ENCODE peak calls at places on chromosomes 11 and 22, in ten cellular contexts. One of them, this sample, is unnamed.

GRCh38 chr11:104198576-104198975 is 34.6 kb upstream of the PDGFD start:
- DNase-seq in HFFc6: no peak
- DNase-seq in IMR-90: no peak
- DNase-seq in H1: no peak
- DNase-seq in thoracic aorta: no peak
- DNase-seq in heart left ventricle: no peak
- DNase-seq in neural crest cell: no peak
- DNase-seq in coronary artery: no peak
- DNase-seq in Caco-2: no peak
- DNase-seq in GM10248: no peak
- DNase-seq in this sample: no peak

GRCh38 chr11:60195923-60196368 is 13.1 kb upstream of the MS4A6A start:
- DNase-seq in HFFc6: no peak
- DNase-seq in IMR-90: no peak
- DNase-seq in H1: no peak
- DNase-seq in thoracic aorta: no peak
- DNase-seq in heart left ventricle: no peak
- DNase-seq in neural crest cell: no peak
- DNase-seq in coronary artery: no peak
- DNase-seq in Caco-2: no peak
- DNase-seq in GM10248: no peak
- DNase-seq in this sample: no peak

GRCh38 chr11:117230981-117231636 is 764 bp downstream of the PCSK7 start:
- DNase-seq in HFFc6: no peak
- DNase-seq in IMR-90: no peak
- DNase-seq in H1: no peak
- DNase-seq in thoracic aorta: no peak
- DNase-seq in heart left ventricle: no peak
- DNase-seq in neural crest cell: no peak
- DNase-seq in coronary artery: peak; percentile 41
- DNase-seq in Caco-2: peak; percentile 47
- DNase-seq in GM10248: no peak
- DNase-seq in this sample: no peak

GRCh38 chr11:116366451-116366850 is 406.3 kb downstream of the BUD13 start:
- DNase-seq in HFFc6: no peak
- DNase-seq in IMR-90: no peak
- DNase-seq in H1: no peak
- DNase-seq in thoracic aorta: no peak
- DNase-seq in heart left ventricle: no peak
- DNase-seq in neural crest cell: no peak
- DNase-seq in coronary artery: no peak
- DNase-seq in Caco-2: no peak
- DNase-seq in GM10248: no peak
- DNase-seq in this sample: no peak

GRCh38 chr11:62402226-62402625 is 16.6 kb upstream of the SCGB1A1 start:
- DNase-seq in HFFc6: no peak
- DNase-seq in IMR-90: no peak
- DNase-seq in H1: no peak
- DNase-seq in thoracic aorta: no peak
- DNase-seq in heart left ventricle: peak; percentile 68
- DNase-seq in neural crest cell: no peak
- DNase-seq in coronary artery: peak; percentile 89
- DNase-seq in Caco-2: no peak
- DNase-seq in GM10248: no peak
- DNase-seq in this sample: no peak

GRCh38 chr11:83007909-83008580 is 63.7 kb downstream of the RAB30 start:
- DNase-seq in HFFc6: no peak
- DNase-seq in IMR-90: peak; percentile 24
- DNase-seq in H1: no peak
- DNase-seq in thoracic aorta: no peak
- DNase-seq in heart left ventricle: peak; percentile 75
- DNase-seq in neural crest cell: peak; percentile 22
- DNase-seq in coronary artery: no peak
- DNase-seq in Caco-2: peak; percentile 79
- DNase-seq in GM10248: peak; percentile 30
- DNase-seq in this sample: no peak

GRCh38 chr11:122984186-122985011 is 2.8 kb upstream of the BSX start:
- DNase-seq in HFFc6: no peak
- DNase-seq in IMR-90: no peak
- DNase-seq in H1: peak; percentile 74
- DNase-seq in thoracic aorta: no peak
- DNase-seq in heart left ventricle: no peak
- DNase-seq in neural crest cell: no peak
- DNase-seq in coronary artery: no peak
- DNase-seq in Caco-2: no peak
- DNase-seq in GM10248: no peak
- DNase-seq in this sample: no peak

GRCh38 chr22:28175730-28176492 is 256.9 kb upstream of the PITPNB start:
- DNase-seq in HFFc6: no peak
- DNase-seq in IMR-90: no peak
- DNase-seq in H1: no peak
- DNase-seq in thoracic aorta: no peak
- DNase-seq in heart left ventricle: no peak
- DNase-seq in neural crest cell: no peak
- DNase-seq in coronary artery: no peak
- DNase-seq in Caco-2: no peak
- DNase-seq in GM10248: no peak
- DNase-seq in this sample: no peak

GRCh38 chr11:128316541-128317206 is 270.7 kb downstream of the ETS1 start:
- DNase-seq in HFFc6: no peak
- DNase-seq in IMR-90: no peak
- DNase-seq in H1: no peak
- DNase-seq in thoracic aorta: no peak
- DNase-seq in heart left ventricle: no peak
- DNase-seq in neural crest cell: no peak
- DNase-seq in coronary artery: no peak
- DNase-seq in Caco-2: no peak
- DNase-seq in GM10248: no peak
- DNase-seq in this sample: no peak

GRCh38 chr22:38110863-38111852 is 674 bp upstream of the BAIAP2L2 start:
- DNase-seq in HFFc6: no peak
- DNase-seq in IMR-90: no peak
- DNase-seq in H1: no peak
- DNase-seq in thoracic aorta: no peak
- DNase-seq in heart left ventricle: no peak
- DNase-seq in neural crest cell: no peak
- DNase-seq in coronary artery: no peak
- DNase-seq in Caco-2: peak; percentile 51
- DNase-seq in GM10248: no peak
- DNase-seq in this sample: no peak

GRCh38 chr11:90704510-90704909 is 481.7 kb upstream of the CHORDC1 start:
- DNase-seq in HFFc6: no peak
- DNase-seq in IMR-90: no peak
- DNase-seq in H1: no peak
- DNase-seq in thoracic aorta: no peak
- DNase-seq in heart left ventricle: no peak
- DNase-seq in neural crest cell: no peak
- DNase-seq in coronary artery: no peak
- DNase-seq in Caco-2: no peak
- DNase-seq in GM10248: no peak
- DNase-seq in this sample: no peak

GRCh38 chr11:57251037-57251436 is 14.0 kb upstream of the APLNR start:
- DNase-seq in HFFc6: no peak
- DNase-seq in IMR-90: no peak
- DNase-seq in H1: no peak
- DNase-seq in thoracic aorta: no peak
- DNase-seq in heart left ventricle: no peak
- DNase-seq in neural crest cell: no peak
- DNase-seq in coronary artery: no peak
- DNase-seq in Caco-2: no peak
- DNase-seq in GM10248: no peak
- DNase-seq in this sample: no peak

GRCh38 chr11:125768256-125769046 is 10.2 kb downstream of the PATE2 start:
- DNase-seq in HFFc6: no peak
- DNase-seq in IMR-90: no peak
- DNase-seq in H1: no peak
- DNase-seq in thoracic aorta: no peak
- DNase-seq in heart left ventricle: no peak
- DNase-seq in neural crest cell: no peak
- DNase-seq in coronary artery: no peak
- DNase-seq in Caco-2: no peak
- DNase-seq in GM10248: no peak
- DNase-seq in this sample: no peak

GRCh38 chr11:63508745-63509144 is 2.9 kb downstream of the LGALS12 start:
- DNase-seq in HFFc6: no peak
- DNase-seq in IMR-90: no peak
- DNase-seq in H1: no peak
- DNase-seq in thoracic aorta: no peak
- DNase-seq in heart left ventricle: no peak
- DNase-seq in neural crest cell: no peak
- DNase-seq in coronary artery: no peak
- DNase-seq in Caco-2: no peak
- DNase-seq in GM10248: no peak
- DNase-seq in this sample: no peak

GRCh38 chr22:42648368-42649260 is 578 bp downstream of the CYB5R3 start:
- DNase-seq in HFFc6: no peak
- DNase-seq in IMR-90: no peak
- DNase-seq in H1: no peak
- DNase-seq in thoracic aorta: no peak
- DNase-seq in heart left ventricle: peak; percentile 78
- DNase-seq in neural crest cell: no peak
- DNase-seq in coronary artery: no peak
- DNase-seq in Caco-2: peak; percentile 26
- DNase-seq in GM10248: no peak
- DNase-seq in this sample: no peak

GRCh38 chr11:101445761-101446160 is 138.0 kb downstream of the TRPC6 start:
- DNase-seq in HFFc6: peak; percentile 12
- DNase-seq in IMR-90: no peak
- DNase-seq in H1: no peak
- DNase-seq in thoracic aorta: no peak
- DNase-seq in heart left ventricle: no peak
- DNase-seq in neural crest cell: no peak
- DNase-seq in coronary artery: no peak
- DNase-seq in Caco-2: no peak
- DNase-seq in GM10248: no peak
- DNase-seq in this sample: no peak

GRCh38 chr11:36164522-36165250 is 124.5 kb downstream of the COMMD9 start:
- DNase-seq in HFFc6: peak; percentile 29
- DNase-seq in IMR-90: peak; percentile 52
- DNase-seq in H1: no peak
- DNase-seq in thoracic aorta: no peak
- DNase-seq in heart left ventricle: no peak
- DNase-seq in neural crest cell: no peak
- DNase-seq in coronary artery: no peak
- DNase-seq in Caco-2: no peak
- DNase-seq in GM10248: no peak
- DNase-seq in this sample: no peak

GRCh38 chr22:44276706-44277403 is 35.9 kb downstream of the SHISAL1 start:
- DNase-seq in HFFc6: no peak
- DNase-seq in IMR-90: no peak
- DNase-seq in H1: no peak
- DNase-seq in thoracic aorta: no peak
- DNase-seq in heart left ventricle: no peak
- DNase-seq in neural crest cell: peak; percentile 33
- DNase-seq in coronary artery: no peak
- DNase-seq in Caco-2: no peak
- DNase-seq in GM10248: no peak
- DNase-seq in this sample: no peak

GRCh38 chr11:19552684-19553083 is 160.0 kb upstream of the NAV2 start:
- DNase-seq in HFFc6: no peak
- DNase-seq in IMR-90: no peak
- DNase-seq in H1: no peak
- DNase-seq in thoracic aorta: no peak
- DNase-seq in heart left ventricle: no peak
- DNase-seq in neural crest cell: peak; percentile 36
- DNase-seq in coronary artery: no peak
- DNase-seq in Caco-2: no peak
- DNase-seq in GM10248: no peak
- DNase-seq in this sample: no peak

GRCh38 chr22:17119481-17120202 is 1.5 kb downstream of the TMEM121B start:
- DNase-seq in HFFc6: no peak
- DNase-seq in IMR-90: no peak
- DNase-seq in H1: peak; percentile 84
- DNase-seq in thoracic aorta: no peak
- DNase-seq in heart left ventricle: no peak
- DNase-seq in neural crest cell: peak; percentile 34
- DNase-seq in coronary artery: no peak
- DNase-seq in Caco-2: no peak
- DNase-seq in GM10248: no peak
- DNase-seq in this sample: no peak
- TF ChIP-seq CTCF in HFFc6: peak; percentile 53
- TF ChIP-seq CTCF in IMR-90: no peak
- TF ChIP-seq CTCF in H1: peak; percentile 87
- TF ChIP-seq CTCF in thoracic aorta: no peak
- TF ChIP-seq CTCF in heart left ventricle: peak; percentile 38
- TF ChIP-seq CTCF in neural crest cell: peak; percentile 50
- TF ChIP-seq CTCF in coronary artery: no peak
- TF ChIP-seq CTCF in Caco-2: peak; percentile 12
- TF ChIP-seq CTCF in GM10248: no peak
- TF ChIP-seq CTCF in this sample: peak; percentile 43

DNA sequence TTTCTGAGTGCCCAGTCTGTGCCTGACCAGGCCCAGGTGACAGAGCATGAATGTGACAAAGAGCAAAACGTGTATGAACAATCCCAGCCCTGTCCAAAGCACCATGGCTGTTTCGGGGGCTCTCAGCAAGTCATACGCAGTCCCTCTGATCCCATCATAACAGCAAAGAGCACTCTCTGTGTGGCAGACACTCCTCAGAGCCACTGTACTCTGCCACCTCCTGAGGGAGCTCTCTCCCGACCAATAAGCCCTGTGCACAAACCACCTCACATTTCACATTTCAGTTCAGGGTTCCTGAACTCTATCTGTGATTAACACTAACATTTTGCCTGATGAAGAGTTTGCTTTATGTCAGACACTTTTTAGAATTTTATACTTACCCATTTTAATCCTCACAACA is 6.6 kb downstream of the DGCR2 start:
- DNase-seq in HFFc6: no peak
- DNase-seq in IMR-90: no peak
- DNase-seq in H1: no peak
- DNase-seq in thoracic aorta: no peak
- DNase-seq in heart left ventricle: peak; percentile 16
- DNase-seq in neural crest cell: no peak
- DNase-seq in coronary artery: no peak
- DNase-seq in Caco-2: no peak
- DNase-seq in GM10248: no peak
- DNase-seq in this sample: no peak
- TF ChIP-seq CTCF in HFFc6: peak; percentile 57
- TF ChIP-seq CTCF in IMR-90: peak; percentile 13
- TF ChIP-seq CTCF in H1: no peak
- TF ChIP-seq CTCF in thoracic aorta: no peak
- TF ChIP-seq CTCF in heart left ventricle: no peak
- TF ChIP-seq CTCF in neural crest cell: no peak
- TF ChIP-seq CTCF in coronary artery: no peak
- TF ChIP-seq CTCF in Caco-2: no peak
- TF ChIP-seq CTCF in GM10248: peak; percentile 9
- TF ChIP-seq CTCF in this sample: no peak

GRCh38 chr11:66851698-66852465 is 5.0 kb upstream of the LRFN4 start:
- DNase-seq in HFFc6: no peak
- DNase-seq in IMR-90: no peak
- DNase-seq in H1: peak; percentile 80
- DNase-seq in thoracic aorta: no peak
- DNase-seq in heart left ventricle: no peak
- DNase-seq in neural crest cell: no peak
- DNase-seq in coronary artery: no peak
- DNase-seq in Caco-2: no peak
- DNase-seq in GM10248: no peak
- DNase-seq in this sample: no peak
- TF ChIP-seq CTCF in HFFc6: no peak
- TF ChIP-seq CTCF in IMR-90: peak; percentile 5
- TF ChIP-seq CTCF in H1: peak; percentile 77
- TF ChIP-seq CTCF in thoracic aorta: no peak
- TF ChIP-seq CTCF in heart left ventricle: no peak
- TF ChIP-seq CTCF in neural crest cell: peak; percentile 18
- TF ChIP-seq CTCF in coronary artery: no peak
- TF ChIP-seq CTCF in Caco-2: no peak
- TF ChIP-seq CTCF in GM10248: peak; percentile 20
- TF ChIP-seq CTCF in this sample: peak; percentile 33

GRCh38 chr11:73218106-73218829 is at the start of gene P2RY2:
- DNase-seq in HFFc6: no peak
- DNase-seq in IMR-90: no peak
- DNase-seq in H1: peak; percentile 91
- DNase-seq in thoracic aorta: no peak
- DNase-seq in heart left ventricle: peak; percentile 93
- DNase-seq in neural crest cell: peak; percentile 54
- DNase-seq in coronary artery: peak; percentile 84
- DNase-seq in Caco-2: peak; percentile 94
- DNase-seq in GM10248: peak; percentile 58
- DNase-seq in this sample: peak; percentile 57
- TF ChIP-seq CTCF in HFFc6: peak; percentile 64
- TF ChIP-seq CTCF in IMR-90: peak; percentile 46
- TF ChIP-seq CTCF in H1: peak; percentile 47
- TF ChIP-seq CTCF in thoracic aorta: peak; percentile 58
- TF ChIP-seq CTCF in heart left ventricle: peak; percentile 54
- TF ChIP-seq CTCF in neural crest cell: peak; percentile 67
- TF ChIP-seq CTCF in coronary artery: peak; percentile 50
- TF ChIP-seq CTCF in Caco-2: peak; percentile 87
- TF ChIP-seq CTCF in GM10248: peak; percentile 43
- TF ChIP-seq CTCF in this sample: peak; percentile 73